ENCODE peak calls at places on chromosomes 5 and 9, in four cellular contexts. L, Y, E and V are unnamed samples.

GRCh38 chr9:105976257-105976656 is 281.9 kb downstream of the TMEM38B start:
- DNase-seq in L (no peak), E (no peak), Y (no peak), V (no peak)

GRCh38 chr5:130037905-130038304 is 133.6 kb downstream of the CHSY3 start:
- DNase-seq in L (no peak), Y (no peak), E (no peak), V (no peak)

GRCh38 chr5:141701341-141702119 is 19.5 kb upstream of the ARAP3 start:
- DNase-seq in E (peak; percentile 17), Y (no peak), L (no peak), V (no peak)

GRCh38 chr5:134545070-134545868 is 19.8 kb downstream of the JADE2 start:
- DNase-seq in E (no peak), Y (no peak), L (no peak), V (no peak)

GRCh38 chr9:95073042-95073607 is 244.4 kb downstream of the FANCC start:
- DNase-seq in L (no peak), Y (peak; percentile 47), E (no peak), V (no peak)

GRCh38 chr9:14778565-14778964 is 56.0 kb upstream of the CER1 start:
- DNase-seq in L (no peak), E (no peak), Y (no peak), V (no peak)

GRCh38 chr9:133125706-133126696 is 5.0 kb upstream of the RALGDS start:
- DNase-seq in E (no peak), Y (no peak), L (no peak), V (peak; percentile 56)

GRCh38 chr9:98805506-98806272 is 1.8 kb upstream of the GALNT12 start:
- DNase-seq in E (no peak), Y (no peak), L (no peak), V (no peak)

GRCh38 chr9:29212590-29213373 is 1639.5 kb upstream of the C9orf72 start:
- DNase-seq in L (no peak), Y (peak; percentile 50), E (no peak), V (peak; percentile 69)

GRCh38 chr5:2702096-2702879 is 49.2 kb downstream of the IRX2 start:
- DNase-seq in L (no peak), E (no peak), Y (no peak), V (no peak)

GRCh38 chr5:172585114-172585513 is 55.9 kb upstream of the NEURL1B start:
- DNase-seq in L (no peak), Y (no peak), E (no peak), V (no peak)

GRCh38 chr5:141001854-141002666 is 35.8 kb downstream of the PCDHAC2 start:
- DNase-seq in E (no peak), L (no peak), Y (peak; percentile 87), V (peak; percentile 77)

GRCh38 chr5:6801236-6801635 is 88.0 kb downstream of the TENT4A start:
- DNase-seq in E (no peak), L (no peak), Y (no peak), V (no peak)

GRCh38 chr5:133930061-133930823 is 38.2 kb downstream of the C5orf15 start:
- DNase-seq in Y (no peak), L (peak; percentile 37), E (no peak), V (no peak)

GRCh38 chr5:22488427-22488826 is 364.7 kb downstream of the CDH12 start:
- DNase-seq in E (no peak), Y (no peak), L (no peak), V (no peak)

GRCh38 chr9:124267271-124267807 is 9.6 kb downstream of the NEK6 start:
- DNase-seq in Y (no peak), E (no peak), L (no peak), V (no peak)
- TF ChIP-seq USF1 in Y (no peak), E (no peak), L (no peak), V (no peak)

DNA sequence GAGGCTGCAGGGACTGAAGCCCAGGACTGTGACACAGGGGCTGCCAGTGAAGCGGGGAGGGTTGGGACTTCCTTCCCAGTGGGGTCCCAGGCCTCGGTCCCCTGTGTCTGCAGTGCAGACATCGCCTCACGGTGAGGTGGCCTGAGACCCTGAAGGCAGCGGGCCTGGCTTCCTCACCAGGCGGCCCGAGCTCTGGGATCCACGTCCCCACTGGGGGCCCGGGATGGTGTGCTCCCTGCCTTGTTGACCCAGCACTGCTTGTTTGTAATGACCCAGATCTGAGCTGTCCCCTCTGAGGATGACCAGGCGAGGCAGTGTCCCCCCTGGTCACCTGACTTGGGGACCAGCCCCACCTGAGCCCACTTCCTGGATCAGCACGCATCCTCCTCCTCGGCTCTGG is 53.1 kb downstream of the COL5A1 start:
- DNase-seq in E (no peak), Y (no peak), L (no peak), V (no peak)
- TF ChIP-seq USF1 in E (no peak), Y (no peak), L (no peak), V (no peak)

GRCh38 chr9:4992872-4993271 is 7.8 kb downstream of the JAK2 start:
- DNase-seq in E (no peak), Y (no peak), L (no peak), V (no peak)

GRCh38 chr9:4997196-4997595 is 12.1 kb downstream of the JAK2 start:
- DNase-seq in E (no peak), L (no peak), Y (no peak), V (no peak)

GRCh38 chr9:4994166-4994890 is 9.3 kb downstream of the JAK2 start:
- DNase-seq in E (no peak), L (no peak), Y (no peak), V (no peak)
- TF ChIP-seq USF1 in E (no peak), L (no peak), Y (no peak), V (no peak)

DNA sequence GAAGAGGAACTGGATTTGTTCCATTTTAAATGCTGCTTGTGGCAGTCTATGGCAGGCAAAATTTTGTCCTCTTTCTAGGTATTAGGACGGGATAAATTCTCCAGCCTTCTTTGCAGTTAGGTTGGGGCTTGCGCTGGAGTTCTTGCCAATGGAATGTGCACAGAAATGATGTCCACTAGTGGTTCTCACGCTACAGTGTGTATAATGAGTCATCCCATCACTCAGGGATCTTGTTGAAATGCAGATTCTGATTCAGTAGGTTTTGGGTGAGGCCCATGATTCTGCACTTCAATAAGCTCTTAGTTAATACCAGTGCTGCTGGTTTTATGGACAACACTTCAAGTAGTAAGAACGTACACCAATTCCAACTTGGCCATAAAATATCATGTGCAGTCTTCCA is 317.6 kb upstream of the KLF4 start:
- DNase-seq in E (no peak), Y (no peak), L (no peak), V (no peak)
- TF ChIP-seq USF1 in E (no peak), Y (no peak), L (no peak), V (no peak)

GRCh38 chr5:79829260-79829659 is 139.6 kb downstream of the CMYA5 start:
- DNase-seq in E (no peak), Y (peak; percentile 68), L (no peak), V (no peak)

GRCh38 chr5:79827159-79827562 is 137.5 kb downstream of the CMYA5 start:
- DNase-seq in Y (no peak), E (no peak), L (no peak), V (no peak)

GRCh38 chr5:79825802-79826201 is 136.2 kb downstream of the CMYA5 start:
- DNase-seq in Y (no peak), L (no peak), E (no peak), V (no peak)

DNA sequence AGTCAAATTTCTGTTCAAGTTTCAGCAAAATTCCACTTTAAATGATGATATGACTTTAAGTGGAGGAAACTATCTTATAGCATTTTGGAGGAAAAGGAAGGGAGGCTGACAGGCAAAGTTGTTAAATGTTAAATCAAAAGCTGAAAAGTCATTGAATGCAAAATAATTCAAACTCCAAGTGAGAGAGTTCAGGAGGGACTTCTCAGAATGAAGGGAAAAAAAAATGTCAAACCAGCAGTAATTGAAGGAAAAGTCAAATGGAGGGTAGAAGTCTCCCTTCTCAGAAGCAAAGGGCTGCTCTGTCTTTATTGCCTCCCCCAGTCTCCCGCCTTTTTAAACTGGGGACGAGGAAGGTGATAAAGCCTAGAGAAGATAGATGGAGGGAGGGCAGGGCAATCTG is 134.8 kb downstream of the CMYA5 start:
- DNase-seq in E (no peak), Y (no peak), L (no peak), V (no peak)
- TF ChIP-seq USF1 in E (no peak), Y (no peak), L (no peak), V (no peak)

DNA sequence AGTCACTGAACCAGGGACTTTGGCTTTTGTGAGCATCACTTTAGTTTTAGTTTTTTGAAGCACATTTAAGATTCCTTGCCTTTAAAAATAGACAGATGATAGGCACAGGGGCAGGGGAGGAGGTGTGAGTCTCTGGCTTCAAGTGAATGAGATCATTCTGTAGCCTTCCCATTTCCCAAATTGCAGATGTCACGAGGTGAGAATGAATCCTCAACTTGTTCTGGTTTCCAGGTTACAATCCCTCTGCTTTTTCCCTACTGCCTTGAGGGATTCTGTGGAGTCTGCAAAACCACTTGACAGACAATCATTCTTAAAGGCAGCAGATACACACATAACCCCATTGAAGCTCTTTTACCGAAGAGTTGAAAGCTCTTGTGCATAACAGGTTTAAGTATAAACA is 332.4 kb downstream of the DMAC1 start:
- DNase-seq in Y (no peak), L (no peak), E (no peak), V (no peak)
- TF ChIP-seq USF1 in Y (no peak), L (no peak), E (no peak), V (no peak)

DNA sequence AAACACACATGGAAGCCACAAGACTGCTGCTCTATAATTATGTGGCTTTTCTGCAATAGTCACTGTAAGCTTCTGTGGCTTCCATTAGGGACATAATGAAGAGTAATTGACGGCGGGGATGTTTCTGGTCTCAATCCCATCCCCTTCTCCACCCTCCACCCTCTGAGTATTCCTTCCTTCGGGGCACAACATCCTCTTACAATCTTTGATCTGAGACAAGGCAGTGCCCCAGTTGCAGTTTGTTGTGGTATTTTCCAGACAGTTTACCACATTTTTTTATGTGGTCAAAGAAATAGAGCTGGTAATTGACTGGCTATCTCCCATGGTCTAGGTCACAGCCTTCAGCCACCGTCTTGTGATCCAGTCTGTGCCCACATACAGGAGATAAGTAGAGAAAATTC is 277.7 kb downstream of the NR2F1-AS1 start:
- DNase-seq in E (no peak), L (no peak), Y (no peak), V (peak; percentile 42)
- TF ChIP-seq USF1 in E (no peak), L (no peak), Y (no peak), V (no peak)

DNA sequence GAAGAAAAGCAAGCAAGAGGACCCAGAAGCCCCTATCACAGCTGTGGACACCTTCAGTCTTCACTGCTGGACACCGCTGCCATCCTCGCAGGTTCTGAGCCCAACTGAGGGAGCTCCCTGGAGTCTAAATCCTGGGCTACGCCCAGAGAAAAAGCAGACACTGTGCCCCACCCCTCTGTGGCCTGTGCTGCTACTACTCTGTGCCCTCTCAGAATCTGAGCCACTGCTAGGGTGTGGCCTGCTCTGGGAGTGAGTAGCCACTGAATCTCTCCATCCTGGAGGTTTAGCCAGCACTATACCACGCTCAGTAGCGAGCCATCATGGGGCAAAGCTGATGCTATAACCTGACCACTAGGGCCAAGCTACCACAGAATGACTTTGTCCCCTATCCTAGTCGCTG is 338.2 kb downstream of the NPR3 start:
- DNase-seq in L (no peak), Y (no peak), E (no peak), V (no peak)
- TF ChIP-seq USF1 in L (no peak), Y (no peak), E (no peak), V (no peak)

DNA sequence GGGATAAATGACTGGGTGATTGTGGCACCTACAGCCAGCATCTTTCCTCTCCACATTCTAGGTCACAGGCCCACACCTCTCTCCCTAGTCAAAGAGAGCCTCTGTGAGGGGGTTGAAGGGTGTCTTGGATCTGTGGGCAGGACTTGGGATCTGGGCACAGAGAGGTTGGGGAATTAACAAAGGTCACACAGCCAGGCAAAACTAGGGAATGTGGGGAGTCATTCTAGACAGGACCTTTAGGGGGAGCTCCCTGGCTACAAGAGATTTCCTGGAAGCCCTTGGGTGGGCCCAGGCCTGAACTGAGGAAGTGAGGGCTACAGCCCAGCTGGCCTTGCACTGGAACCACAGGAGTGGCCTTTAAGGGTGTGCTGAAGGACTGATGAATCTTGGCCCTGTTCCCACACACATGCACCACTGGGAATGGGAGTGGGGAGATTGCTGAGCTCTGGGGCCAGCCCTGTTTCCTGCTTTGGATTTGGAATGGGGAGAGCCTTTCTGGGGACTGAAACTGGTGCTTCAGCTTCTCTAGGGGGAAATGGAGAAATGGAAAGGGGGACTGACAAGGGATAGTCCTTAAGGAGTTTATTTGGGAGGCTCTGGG is 12.4 kb upstream of the CXXC5 start:
- DNase-seq in Y (peak; percentile 67), E (no peak), L (peak; percentile 76), V (peak; percentile 75)
- TF ChIP-seq USF1 in Y (no peak), E (no peak), L (peak; percentile 10), V (no peak)